ENCODE peak calls at places on chromosomes 13 and 19, in six cellular contexts. Y, O, M, T, E and R are unnamed samples.

GRCh38 chr13:111119966-111120365 is 4.9 kb downstream of the ARHGEF7 start:
- DNase-seq in Y (no peak), O (no peak), M (no peak), T (no peak), E (no peak), R (no peak)

GRCh38 chr13:49635599-49636433 is 7.5 kb downstream of the ARL11 start:
- DNase-seq in Y (no peak), O (no peak), M (no peak), T (no peak), E (no peak), R (no peak)

GRCh38 chr13:35470671-35471465 is 5.6 kb downstream of the MAB21L1 start:
- DNase-seq in Y (no peak), O (peak; percentile 60), M (no peak), T (peak; percentile 50), E (peak; percentile 9), R (peak; percentile 30)

GRCh38 chr13:27259831-27260230 is 8.5 kb downstream of the RPL21 start:
- DNase-seq in Y (no peak), O (no peak), M (no peak), T (no peak), E (no peak), R (no peak)

GRCh38 chr13:97329331-97329730 is 104.6 kb upstream of the RAP2A start:
- DNase-seq in Y (no peak), O (no peak), M (no peak), T (no peak), E (no peak), R (no peak)

GRCh38 chr13:32851083-32852064 is 164.8 kb upstream of the KL start:
- DNase-seq in Y (no peak), O (no peak), M (no peak), T (no peak), E (no peak), R (no peak)

GRCh38 chr13:39144941-39145533 is 106.8 kb downstream of the NHLRC3 start:
- DNase-seq in Y (peak; percentile 86), O (peak; percentile 15), M (peak; percentile 60), T (peak; percentile 65), E (peak; percentile 33), R (peak; percentile 52)

GRCh38 chr13:112516218-112516617 is 71.7 kb downstream of the TUBGCP3 start:
- DNase-seq in Y (no peak), O (no peak), M (no peak), T (no peak), E (no peak), R (no peak)

GRCh38 chr13:70253834-70254233 is 145.6 kb upstream of the KLHL1 start:
- DNase-seq in Y (no peak), O (no peak), M (no peak), T (no peak), E (no peak), R (no peak)

GRCh38 chr13:48580185-48580803 is 47.4 kb upstream of the RCBTB2 start:
- DNase-seq in Y (peak; percentile 92), O (no peak), M (peak; percentile 84), T (peak; percentile 77), E (peak; percentile 84), R (peak; percentile 90)

GRCh38 chr13:99425485-99426341 is 75.6 kb upstream of the TM9SF2 start:
- DNase-seq in Y (peak; percentile 84), O (no peak), M (no peak), T (no peak), E (peak; percentile 64), R (peak; percentile 44)

GRCh38 chr13:77584111-77584510 is 48.6 kb downstream of the SCEL start:
- DNase-seq in Y (peak; percentile 88), O (no peak), M (no peak), T (no peak), E (no peak), R (no peak)

GRCh38 chr19:34999498-35000337 is at the start of gene GRAMD1A:
- DNase-seq in Y (peak; percentile 96), O (peak; percentile 92), M (peak; percentile 86), T (peak; percentile 93), E (peak; percentile 91), R (peak; percentile 90)

GRCh38 chr19:42635233-42635539 is 40.5 kb upstream of the CEACAM8 start:
- DNase-seq in Y (no peak), O (no peak), M (no peak), T (no peak), E (no peak), R (no peak)

GRCh38 chr13:20312292-20312691 is 80.2 kb upstream of the GJB6 start:
- DNase-seq in Y (no peak), O (no peak), M (no peak), T (no peak), E (no peak), R (no peak)

GRCh38 chr19:3565177-3565576 is 7.6 kb upstream of the HMG20B start:
- DNase-seq in Y (no peak), O (no peak), M (no peak), T (no peak), E (no peak), R (no peak)

GRCh38 chr13:21330126-21330861 is 128.8 kb downstream of the ZDHHC20 start:
- DNase-seq in Y (no peak), O (no peak), M (no peak), T (no peak), E (no peak), R (no peak)

GRCh38 chr13:99357149-99357596 is 50.0 kb upstream of the GPR183 start:
- DNase-seq in Y (no peak), O (no peak), M (no peak), T (no peak), E (no peak), R (no peak)

GRCh38 chr13:60155978-60156377 is 7.8 kb downstream of the DIAPH3 start:
- DNase-seq in Y (no peak), O (no peak), M (no peak), T (no peak), E (no peak), R (no peak)

GRCh38 chr19:47839411-47839810 is 17.7 kb downstream of the CRX start:
- DNase-seq in Y (no peak), O (no peak), M (no peak), T (no peak), E (no peak), R (no peak)

GRCh38 chr13:35475131-35475959 is 1.1 kb downstream of the MAB21L1 start:
- DNase-seq in Y (no peak), O (peak; percentile 56), M (peak; percentile 61), T (peak; percentile 22), E (peak; percentile 8), R (peak; percentile 19)

GRCh38 chr13:50127017-50127725 is 111.9 kb downstream of the KCNRG start:
- DNase-seq in Y (peak; percentile 91), O (peak; percentile 58), M (peak; percentile 64), T (peak; percentile 64), E (peak; percentile 65), R (peak; percentile 52)

GRCh38 chr13:113129480-113129879 is 6.9 kb downstream of the F10 start:
- DNase-seq in Y (peak; percentile 80), O (no peak), M (no peak), T (no peak), E (no peak), R (no peak)

GRCh38 chr13:83211301-83211700 is 671.0 kb downstream of the SLITRK1 start:
- DNase-seq in Y (no peak), O (no peak), M (no peak), T (no peak), E (no peak), R (no peak)

GRCh38 chr13:107650081-107650701 is 565.1 kb downstream of the LIG4 start:
- DNase-seq in Y (no peak), O (peak; percentile 43), M (peak; percentile 20), T (peak; percentile 25), E (peak; percentile 13), R (peak; percentile 33)

DNA sequence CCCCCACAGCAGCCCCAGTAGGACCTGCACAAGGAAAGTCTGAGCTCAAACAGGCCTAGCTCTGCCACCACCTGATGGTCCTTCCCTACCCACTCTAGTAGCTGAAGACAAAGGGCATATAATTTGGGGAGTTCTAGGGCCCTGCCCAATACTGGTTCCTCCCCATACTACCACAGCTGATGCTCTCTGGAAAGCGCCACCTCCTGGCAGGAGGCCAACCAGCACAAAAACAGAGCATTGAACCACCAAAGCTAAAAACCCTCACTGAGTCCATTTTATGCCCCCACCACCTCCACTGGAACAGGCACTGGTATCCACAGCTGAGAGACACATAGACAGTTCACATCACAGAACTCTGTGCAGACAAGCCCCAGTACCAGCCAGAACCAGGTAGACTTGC is 1276.8 kb downstream of the OLFM4 start:
- DNase-seq in Y (no peak), O (no peak), M (no peak), T (no peak), E (no peak), R (no peak)
- TF ChIP-seq CTCF in Y (no peak), O (no peak), M (no peak), T (no peak), E (no peak), R (no peak)

GRCh38 chr13:24083141-24083540 is 77.4 kb upstream of the SPATA13 start:
- DNase-seq in Y (no peak), O (no peak), M (no peak), T (no peak), E (no peak), R (no peak)

GRCh38 chr13:24085662-24086061 is 74.9 kb upstream of the SPATA13 start:
- DNase-seq in Y (no peak), O (no peak), M (no peak), T (no peak), E (no peak), R (no peak)

GRCh38 chr13:24086642-24087041 is 73.9 kb upstream of the SPATA13 start:
- DNase-seq in Y (no peak), O (no peak), M (no peak), T (no peak), E (no peak), R (no peak)

GRCh38 chr13:24081388-24081787 is 79.1 kb upstream of the SPATA13 start:
- DNase-seq in Y (no peak), O (no peak), M (no peak), T (no peak), E (no peak), R (no peak)

GRCh38 chr13:24083722-24084421 is 76.6 kb upstream of the SPATA13 start:
- DNase-seq in Y (no peak), O (no peak), M (no peak), T (no peak), E (no peak), R (no peak)
- H3K4me3 ChIP-seq in Y (no peak overlapping the region), O (no peak overlapping the region), M (no peak overlapping the region), T (no peak overlapping the region), E (no peak overlapping the region), R (no peak overlapping the region)

DNA sequence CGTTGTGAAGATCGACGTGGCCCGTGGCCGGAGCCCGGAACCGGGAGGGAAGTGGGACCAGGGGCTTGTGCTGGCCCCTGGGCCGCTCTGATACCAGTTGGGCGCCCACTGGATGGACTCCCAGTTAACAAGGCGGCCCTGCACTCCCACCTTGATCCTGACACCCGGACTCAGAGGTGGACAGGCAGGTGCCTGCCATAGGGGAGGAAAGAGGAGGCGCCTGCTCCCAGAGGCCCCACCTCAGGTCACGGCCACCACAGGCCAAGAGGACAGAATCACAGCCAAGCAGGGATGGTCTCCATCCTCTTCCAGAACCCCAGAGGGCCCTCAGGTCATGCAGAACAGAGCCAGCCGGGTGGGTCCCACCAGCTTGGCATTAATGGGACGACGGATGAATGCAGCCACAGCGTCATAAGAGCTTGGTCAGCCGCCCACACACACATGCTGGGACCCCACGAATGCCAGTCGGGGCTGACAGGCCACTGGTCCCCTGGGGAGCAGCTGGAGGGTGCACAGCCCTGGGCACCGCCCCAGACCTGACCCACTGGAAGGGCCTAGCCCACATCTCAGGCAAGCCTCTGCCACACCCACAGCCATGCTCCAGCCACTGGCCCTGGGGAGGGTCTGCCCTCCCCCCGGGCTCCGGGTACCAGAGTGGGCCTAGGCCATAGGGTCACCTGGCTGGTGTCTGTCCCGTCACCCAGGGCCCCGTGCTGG is 9.6 kb upstream of the KLF16 start:
- DNase-seq in Y (no peak), O (no peak), M (no peak), T (no peak), E (no peak), R (no peak)
- TF ChIP-seq CTCF in Y (no peak), O (no peak), M (no peak), T (no peak), E (no peak), R (no peak)

GRCh38 chr13:109869312-109870237 is 83.2 kb upstream of the IRS2 start:
- DNase-seq in Y (no peak), O (peak; percentile 81), M (peak; percentile 27), T (peak; percentile 73), E (peak; percentile 64), R (peak; percentile 47)
- H3K4me3 ChIP-seq in Y (no peak overlapping the region), O (peak overlapping the region; percentile 27), M (peak overlapping the region; percentile 44), T (peak overlapping the region; percentile 13), E (peak overlapping the region; percentile 25), R (peak overlapping the region; percentile 7)